ENCODE peak calls at places on chromosomes 12 and 14, in six cellular contexts. A is GM23248, I is SK-N-SH, E is OCI-LY7, W is PC-9, T is mammary epithelial cell. X is an unnamed sample. For H3K9me3, the result is how much of the 10 kb centered on the place peaks cover.

GRCh38 chr14:92637228-92637627 is 111.2 kb downstream of the LGMN start:
- DNase-seq in A (no peak), I (no peak), E (no peak), W (no peak), T (no peak), X (no peak)

GRCh38 chr12:8734873-8735381 is 37.1 kb downstream of the RIMKLB start:
- DNase-seq in A (no peak), I (no peak), E (no peak), W (no peak), T (no peak), X (no peak)

GRCh38 chr14:103056322-103057027 is 874 bp downstream of the CDC42BPB start:
- DNase-seq in A (peak), I (peak), E (no peak), W (peak), T (peak), X (no peak)

GRCh38 chr12:104475269-104475668 is 18.5 kb downstream of the CHST11 start:
- DNase-seq in A (no peak), I (no peak), E (no peak), W (no peak), T (no peak), X (no peak)

GRCh38 chr12:105876426-105876927 is 262.3 kb downstream of the NUAK1 start:
- DNase-seq in A (peak), I (no peak), E (no peak), W (no peak), T (no peak), X (no peak)

GRCh38 chr12:20798561-20798960 is 11.9 kb upstream of the SLCO1B3 start:
- DNase-seq in A (peak), I (peak), E (peak), W (no peak), T (no peak), X (peak)

GRCh38 chr12:14768823-14769405 is 34.4 kb downstream of the WBP11 start:
- DNase-seq in A (peak), I (no peak), E (peak), W (no peak), T (peak), X (peak)

GRCh38 chr12:81644503-81644902 is 114.6 kb downstream of the PPFIA2 start:
- DNase-seq in A (peak), I (peak), E (peak), W (peak), T (peak), X (peak)

GRCh38 chr12:120361506-120362208 is 7.3 kb downstream of the MSI1 start:
- DNase-seq in A (peak), I (peak), E (no peak), W (no peak), T (no peak), X (no peak)

GRCh38 chr14:90109858-90110257 is 48.1 kb downstream of the KCNK13 start:
- DNase-seq in A (no peak), I (peak), E (no peak), W (peak), T (no peak), X (peak)

GRCh38 chr12:98291828-98292227 is 223.6 kb upstream of the TMPO start:
- DNase-seq in A (no peak), I (no peak), E (no peak), W (no peak), T (no peak), X (no peak)

GRCh38 chr12:55687746-55688145 is 20.0 kb downstream of the ITGA7 start:
- DNase-seq in A (no peak), I (no peak), E (no peak), W (no peak), T (peak), X (no peak)

GRCh38 chr12:47411961-47412360 is 293.9 kb downstream of the RPAP3 start:
- DNase-seq in A (peak), I (no peak), E (no peak), W (no peak), T (no peak), X (no peak)

GRCh38 chr12:113248046-113248825 is 27.0 kb downstream of the TPCN1 start:
- DNase-seq in A (no peak), I (no peak), E (no peak), W (no peak), T (no peak), X (no peak)

GRCh38 chr12:113249546-113249945 is 28.3 kb downstream of the TPCN1 start:
- DNase-seq in A (no peak), I (no peak), E (no peak), W (no peak), T (no peak), X (no peak)

GRCh38 chr12:113248842-113249435 is 27.7 kb downstream of the TPCN1 start:
- DNase-seq in A (no peak), I (no peak), E (no peak), W (no peak), T (no peak), X (no peak)

GRCh38 chr12:113246478-113247122 is 25.3 kb downstream of the TPCN1 start:
- DNase-seq in A (no peak), I (no peak), E (no peak), W (peak), T (no peak), X (no peak)

GRCh38 chr12:113247123-113248045 is 26.1 kb downstream of the TPCN1 start:
- DNase-seq in A (peak), I (peak), E (no peak), W (peak), T (peak), X (no peak)
- H2AFZ ChIP-seq in A (no peak), I (no peak), E (no peak), W (no peak), T (no peak), X (no peak)

DNA sequence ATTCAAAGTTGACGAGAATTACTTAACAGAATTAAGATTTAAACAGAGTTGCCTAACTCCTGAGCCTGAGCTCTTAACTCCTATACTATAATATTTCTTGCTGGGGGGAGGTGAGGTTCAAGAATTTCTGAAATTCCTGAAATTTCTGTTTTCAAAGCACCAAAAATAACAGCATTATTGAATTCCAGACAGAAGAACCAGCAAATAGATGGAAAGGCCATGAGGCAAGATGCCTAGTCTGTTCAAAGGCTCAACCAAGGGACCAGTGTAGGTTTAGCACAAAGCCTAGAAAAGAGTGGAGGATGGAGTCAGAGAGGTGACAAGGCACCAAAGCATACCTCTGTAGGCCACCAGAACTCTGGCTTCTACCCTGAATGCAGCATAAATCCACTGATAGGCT is 76.4 kb downstream of the PPP1R12A start:
- DNase-seq in A (peak), I (no peak), E (no peak), W (no peak), T (no peak), X (no peak)
- H3K9me3 ChIP-seq in A (under half), I (under half), E (under half), W (under half), T (under half), X (under half)

GRCh38 chr12:40464121-40464520 is 228.1 kb upstream of the CNTN1 start:
- DNase-seq in A (no peak), I (no peak), E (no peak), W (no peak), T (peak), X (no peak)
- H2AFZ ChIP-seq in A (no peak), I (no peak), E (no peak), W (no peak), T (no peak), X (no peak)

GRCh38 chr14:82502043-82502442 is 968.4 kb upstream of the SEL1L start:
- DNase-seq in A (no peak), I (no peak), E (no peak), W (no peak), T (no peak), X (no peak)
- H3K9me3 ChIP-seq in A (under half), I (under half), E (under half), W (under half), T (under half), X (under half)